ENCODE peak calls at places on chromosomes 1 and 21, in five cellular contexts. B, X, U, W and R are unnamed samples. For H3K4me1, the result is how much of the 10 kb centered on the place peaks cover.

GRCh38 chr21:18384771-18385170 is 18.8 kb downstream of the TMPRSS15 start:
- DNase-seq in B (no peak), X (peak), U (no peak), W (no peak), R (no peak)

GRCh38 chr1:65525297-65526048 is 105.0 kb downstream of the LEPR start:
- DNase-seq in B (peak), X (no peak), U (no peak), W (peak), R (peak)

GRCh38 chr1:30700528-30701265 is 22.7 kb downstream of the MATN1 start:
- DNase-seq in B (no peak), X (no peak), U (no peak), W (no peak), R (peak)

GRCh38 chr1:29550119-29550841 is 314.0 kb downstream of the PTPRU start:
- DNase-seq in B (no peak), X (no peak), U (no peak), W (no peak), R (no peak)

GRCh38 chr1:77405186-77405585 is 123.4 kb downstream of the AK5 start:
- DNase-seq in B (no peak), X (no peak), U (no peak), W (no peak), R (no peak)

GRCh38 chr1:168230709-168231108 is 4.9 kb downstream of the SFT2D2 start:
- DNase-seq in B (no peak), X (no peak), U (no peak), W (no peak), R (no peak)

GRCh38 chr21:28540514-28540913 is 452.2 kb downstream of the LTN1 start:
- DNase-seq in B (no peak), X (no peak), U (no peak), W (no peak), R (no peak)

GRCh38 chr1:169109561-169110134 is 3.2 kb downstream of the ATP1B1 start:
- DNase-seq in B (peak), X (peak), U (peak), W (no peak), R (no peak)

GRCh38 chr1:91520940-91521507 is 20.4 kb downstream of the CDC7 start:
- DNase-seq in B (no peak), X (no peak), U (no peak), W (no peak), R (no peak)

GRCh38 chr1:6638226-6638625 is 13.6 kb downstream of the THAP3 start:
- DNase-seq in B (peak), X (no peak), U (peak), W (peak), R (peak)

GRCh38 chr1:81506691-81507090 is 294.0 kb upstream of the ADGRL2 start:
- DNase-seq in B (no peak), X (no peak), U (no peak), W (no peak), R (no peak)

GRCh38 chr21:35219719-35220118 is 170.6 kb upstream of the RUNX1 start:
- DNase-seq in B (no peak), X (no peak), U (no peak), W (no peak), R (no peak)

GRCh38 chr1:92940541-92940940 is 20.7 kb downstream of the DIPK1A start:
- DNase-seq in B (no peak), X (no peak), U (no peak), W (no peak), R (no peak)

GRCh38 chr21:9753943-9754342 is 767.4 kb upstream of the TPTE start:
- DNase-seq in B (no peak), X (no peak), U (no peak), W (no peak), R (no peak)

GRCh38 chr1:151542710-151543129 is 2.6 kb downstream of the TUFT1 start:
- DNase-seq in B (no peak), X (no peak), U (no peak), W (no peak), R (no peak)

GRCh38 chr1:65045022-65045786 is 78.9 kb upstream of the JAK1 start:
- DNase-seq in B (no peak), X (peak), U (no peak), W (no peak), R (no peak)

GRCh38 chr1:225746361-225747179 is 31.1 kb upstream of the SRP9 start:
- DNase-seq in B (peak), X (no peak), U (peak), W (peak), R (peak)

GRCh38 chr21:41183575-41183974 is 15.6 kb downstream of the BACE2 start:
- DNase-seq in B (no peak), X (no peak), U (no peak), W (no peak), R (no peak)

DNA sequence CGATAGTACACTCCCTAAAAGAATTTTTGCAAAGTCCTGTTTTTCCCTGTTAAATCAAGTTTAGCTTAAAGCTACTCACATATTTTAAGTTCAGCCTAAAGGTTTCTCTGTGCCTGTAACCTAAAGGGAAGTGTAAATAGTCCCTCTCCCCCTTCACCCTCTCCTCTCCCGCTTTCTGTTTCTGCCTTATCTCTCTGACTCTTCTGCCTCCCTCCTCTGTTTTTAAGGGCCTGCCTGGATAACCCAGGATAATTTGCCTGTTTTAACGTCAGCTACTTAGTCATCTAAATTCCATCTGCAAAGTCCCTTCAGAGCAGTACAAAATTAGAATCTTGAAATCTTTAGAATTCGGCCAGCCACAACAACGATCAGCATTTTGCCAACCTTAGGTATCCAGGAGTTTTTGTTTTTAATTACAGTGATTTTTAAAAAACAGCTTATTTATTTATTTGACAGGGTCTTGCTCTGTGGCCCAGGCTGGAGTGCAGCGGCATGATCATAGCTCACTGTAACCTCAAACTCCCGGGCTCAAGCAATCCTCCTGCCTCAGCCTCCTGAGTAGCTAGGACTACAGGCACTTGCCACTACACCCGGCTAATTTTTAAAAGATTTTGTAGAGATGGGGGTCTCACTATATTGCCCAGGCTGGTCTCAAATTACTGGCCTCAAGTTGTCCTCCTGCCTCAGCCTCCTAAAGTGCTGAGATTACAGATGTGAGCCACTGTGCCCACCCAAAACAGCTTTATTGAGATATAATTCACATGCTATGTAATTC is 92.4 kb downstream of the NID1 start:
- DNase-seq in B (no peak), X (peak), U (no peak), W (no peak), R (no peak)
- TF ChIP-seq CTCF in B (no peak), X (no peak), U (no peak), W (no peak), R (no peak)

GRCh38 chr1:67624680-67625079 is 60.3 kb upstream of the GADD45A start:
- DNase-seq in B (no peak), X (no peak), U (no peak), W (no peak), R (no peak)
- H3K4me1 ChIP-seq in B (under half), X (under half), U (under half), W (under half), R (under half)

GRCh38 chr1:27429029-27429425 is 36.6 kb downstream of the GPR3 start:
- DNase-seq in B (no peak), X (no peak), U (no peak), W (no peak), R (no peak)
- H3K4me3 ChIP-seq in B (no peak), X (no peak), U (peak), W (no peak), R (peak)

GRCh38 chr1:88552226-88552625 is 131.8 kb upstream of the PKN2 start:
- DNase-seq in B (no peak), X (no peak), U (no peak), W (no peak), R (no peak)
- TF ChIP-seq CTCF in B (no peak), X (peak), U (no peak), W (no peak), R (no peak)

GRCh38 chr1:223837687-223838086 is 8.1 kb downstream of the TP53BP2 start:
- DNase-seq in B (peak), X (no peak), U (no peak), W (no peak), R (no peak)

GRCh38 chr1:223835754-223836153 is 10.0 kb downstream of the TP53BP2 start:
- DNase-seq in B (no peak), X (no peak), U (no peak), W (no peak), R (no peak)

GRCh38 chr1:223837206-223837605 is 8.5 kb downstream of the TP53BP2 start:
- DNase-seq in B (no peak), X (no peak), U (no peak), W (no peak), R (no peak)

GRCh38 chr1:223838125-223838854 is 7.5 kb downstream of the TP53BP2 start:
- DNase-seq in B (no peak), X (no peak), U (no peak), W (no peak), R (no peak)

DNA sequence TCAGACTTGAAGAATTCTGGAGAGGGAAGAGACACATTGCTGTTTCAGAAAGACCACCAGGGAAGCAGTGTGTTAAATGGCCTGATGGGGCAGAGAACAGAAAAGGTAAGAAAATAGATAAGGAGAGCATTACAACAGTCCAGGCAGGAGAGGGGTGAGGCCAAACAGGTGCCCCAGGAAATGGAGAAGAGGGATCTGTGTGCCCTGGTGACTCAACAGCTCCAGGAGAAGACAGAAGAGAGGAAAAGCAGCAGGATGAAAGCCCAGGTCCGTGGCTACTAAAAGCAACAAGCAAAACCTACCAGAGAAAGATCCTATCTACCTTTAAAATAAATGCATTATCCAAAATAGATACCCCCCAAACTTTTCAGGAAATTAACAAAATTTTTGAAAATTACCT is 9.2 kb downstream of the TP53BP2 start:
- DNase-seq in B (no peak), X (no peak), U (no peak), W (no peak), R (no peak)
- H3K4me1 ChIP-seq in B (half or more), X (under half), U (half or more), W (under half), R (under half)

GRCh38 chr1:118986291-118986838 is 1.8 kb downstream of the TBX15 start:
- DNase-seq in B (no peak), X (no peak), U (no peak), W (no peak), R (peak)
- H3K4me3 ChIP-seq in B (no peak), X (no peak), U (peak), W (no peak), R (peak)

DNA sequence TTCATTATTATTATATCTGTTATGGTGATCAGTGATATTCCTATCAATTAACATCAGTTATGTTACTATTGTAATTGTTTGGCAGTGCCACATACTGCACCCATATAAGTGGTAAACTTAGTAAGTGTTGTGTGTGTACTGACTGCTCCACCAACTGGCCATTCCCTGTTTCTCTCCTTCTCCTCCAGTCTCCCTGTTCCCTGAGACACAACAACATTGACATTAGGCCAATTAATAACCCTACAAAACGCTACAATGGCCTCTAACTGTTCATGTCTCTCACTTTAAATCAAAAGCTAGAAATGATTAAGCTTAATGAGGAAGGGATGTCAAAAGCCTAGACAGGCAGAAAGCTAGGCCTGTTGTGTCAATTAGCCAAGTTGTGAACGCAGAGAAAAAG is 6.6 kb upstream of the THRAP3 start:
- DNase-seq in B (peak), X (no peak), U (no peak), W (no peak), R (no peak)
- TF ChIP-seq CTCF in B (peak), X (peak), U (peak), W (no peak), R (no peak)

GRCh38 chr1:207031016-207031415 is 1.5 kb downstream of the C1orf116 start:
- DNase-seq in B (no peak), X (no peak), U (no peak), W (no peak), R (no peak)
- H3K4me1 ChIP-seq in B (half or more), X (under half), U (under half), W (under half), R (under half)

GRCh38 chr1:161736332-161736969 is 13.1 kb upstream of the DUSP12 start:
- DNase-seq in B (no peak), X (no peak), U (no peak), W (no peak), R (no peak)
- H3K4me3 ChIP-seq in B (no peak), X (no peak), U (no peak), W (no peak), R (no peak)

GRCh38 chr1:19443321-19443720 is 42.0 kb downstream of the CAPZB start:
- DNase-seq in B (no peak), X (no peak), U (no peak), W (no peak), R (no peak)

GRCh38 chr1:19448491-19449439 is 36.6 kb downstream of the CAPZB start:
- DNase-seq in B (peak), X (no peak), U (peak), W (peak), R (peak)

GRCh38 chr1:19444399-19445021 is 40.8 kb downstream of the CAPZB start:
- DNase-seq in B (no peak), X (no peak), U (no peak), W (no peak), R (no peak)

GRCh38 chr1:19447550-19447949 is 37.8 kb downstream of the CAPZB start:
- DNase-seq in B (no peak), X (no peak), U (no peak), W (no peak), R (no peak)

DNA sequence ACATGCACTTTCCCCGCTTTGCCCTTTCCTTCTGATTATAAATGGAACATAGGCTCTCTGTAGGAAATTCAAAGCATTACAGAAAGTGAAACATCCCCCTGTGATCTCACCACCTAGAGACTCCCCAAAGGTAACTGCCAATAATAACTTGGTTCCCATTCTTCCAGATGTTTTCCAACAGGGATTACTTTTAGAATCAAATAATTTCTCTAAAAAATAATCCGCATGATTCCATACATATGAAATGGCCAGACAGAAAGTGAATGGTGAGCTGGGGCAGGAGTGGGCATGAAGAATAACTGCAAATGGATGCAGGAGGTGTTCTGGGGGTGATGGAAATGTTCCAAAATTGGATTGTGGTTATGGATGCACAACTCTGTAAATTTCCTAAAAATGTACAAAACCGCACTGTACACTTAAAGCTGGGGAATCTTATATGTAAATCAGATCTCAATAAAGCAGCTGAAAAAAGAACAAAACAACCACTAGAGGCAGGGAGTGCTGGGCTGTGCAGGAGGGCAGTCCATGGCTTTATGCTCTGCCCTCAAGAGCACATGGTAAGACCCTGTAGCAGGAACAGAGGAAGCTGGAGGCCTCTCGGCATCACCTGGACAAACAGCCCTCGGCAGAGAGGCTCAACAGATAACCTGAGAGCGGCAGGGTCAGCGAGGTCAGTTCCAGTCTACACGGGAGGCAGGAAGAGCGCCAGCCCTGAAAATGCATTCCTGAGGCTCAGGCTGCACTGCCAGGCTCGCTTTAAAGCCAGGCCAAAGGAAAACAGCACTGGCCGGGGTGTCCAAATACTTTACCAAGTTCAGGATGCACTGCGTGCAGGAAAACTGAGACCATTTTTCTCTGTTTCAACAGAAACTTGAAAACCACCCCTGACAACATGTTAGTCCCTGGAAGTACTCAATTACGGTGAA is 39.7 kb downstream of the CAPZB start:
- DNase-seq in B (peak), X (peak), U (no peak), W (no peak), R (no peak)
- TF ChIP-seq CTCF in B (peak), X (peak), U (no peak), W (no peak), R (peak)